ENCODE peak calls at places on chromosome 5, in ten cellular contexts. D is activated B cell treated with CpG ODN at 0.5 μM for 24 hours; F is AG09319; Z is astrocyte; U is stimulated activated CD4-positive, alpha-beta T cell treated with anti-CD3 and anti-CD28 coated beads, TNF-alpha, amount 100 ng/mL, for 1 hour; E is activated T-cell treated with anti-CD3 and anti-CD28 coated beads for 1 hour; R is anterior cingulate cortex; C is CD8-positive, alpha-beta T cell; H is EL; G is midbrain. P is an unnamed sample.

GRCh38 chr5:3116366-3116765 is 364.9 kb upstream of the IRX2 start:
- DNase-seq in D (no peak), F (no peak), Z (no peak), U (no peak), E (no peak), R (no peak), C (no peak), H (no peak), G (no peak), P (no peak)

GRCh38 chr5:155408465-155408864 is 394.9 kb downstream of the KIF4B start:
- DNase-seq in D (no peak), F (no peak), Z (no peak), U (no peak), E (no peak), R (no peak), C (no peak), H (no peak), G (no peak), P (no peak)

GRCh38 chr5:129382921-129383672 is 77.0 kb upstream of the ADAMTS19 start:
- DNase-seq in D (no peak), F (no peak), Z (peak; percentile 8), U (no peak), E (no peak), R (no peak), C (no peak), H (peak; percentile 3), G (no peak), P (no peak)

GRCh38 chr5:77367733-77368132 is 124.4 kb downstream of the WDR41 start:
- DNase-seq in D (no peak), F (no peak), Z (peak; percentile 34), U (no peak), E (no peak), R (no peak), C (no peak), H (peak; percentile 52), G (no peak), P (no peak)

GRCh38 chr5:91641730-91642350 is 258.7 kb upstream of the ARRDC3 start:
- DNase-seq in D (no peak), F (peak; percentile 2), Z (peak; percentile 12), U (no peak), E (no peak), R (no peak), C (no peak), H (peak; percentile 52), G (peak; percentile 61), P (no peak)

GRCh38 chr5:177595026-177595585 is 3.1 kb downstream of the TMED9 start:
- DNase-seq in D (no peak), F (no peak), Z (no peak), U (no peak), E (no peak), R (no peak), C (peak; percentile 31), H (no peak), G (no peak), P (no peak)

GRCh38 chr5:144390133-144390532 is 219.5 kb downstream of the KCTD16 start:
- DNase-seq in D (no peak), F (no peak), Z (no peak), U (no peak), E (no peak), R (no peak), C (no peak), H (peak; percentile 19), G (no peak), P (no peak)

GRCh38 chr5:11897831-11898230 is 6.4 kb downstream of the CTNND2 start:
- DNase-seq in D (no peak), F (no peak), Z (no peak), U (no peak), E (no peak), R (no peak), C (no peak), H (no peak), G (no peak), P (no peak)

GRCh38 chr5:141778683-141779082 is 96.7 kb upstream of the ARAP3 start:
- DNase-seq in D (no peak), F (no peak), Z (no peak), U (no peak), E (no peak), R (no peak), C (no peak), H (no peak), G (no peak), P (no peak)

GRCh38 chr5:1027631-1028441 is 19.2 kb downstream of the NKD2 start:
- DNase-seq in D (no peak), F (no peak), Z (no peak), U (no peak), E (no peak), R (no peak), C (no peak), H (no peak), G (no peak), P (peak; percentile 27)

GRCh38 chr5:134738963-134739661 is 764 bp downstream of the CAMLG start:
- DNase-seq in D (peak; percentile 20), F (no peak), Z (peak; percentile 44), U (no peak), E (no peak), R (peak; percentile 40), C (peak; percentile 52), H (peak; percentile 52), G (no peak), P (no peak)

GRCh38 chr5:38591450-38591849 is 35.0 kb upstream of the LIFR start:
- DNase-seq in D (no peak), F (no peak), Z (no peak), U (no peak), E (no peak), R (no peak), C (no peak), H (peak; percentile 27), G (no peak), P (no peak)

GRCh38 chr5:65394078-65394477 is 87.6 kb downstream of the ADAMTS6 start:
- DNase-seq in D (no peak), F (peak; percentile 89), Z (peak; percentile 83), U (no peak), E (no peak), R (peak; percentile 8), C (no peak), H (peak; percentile 93), G (peak; percentile 67), P (no peak)

GRCh38 chr5:138354926-138355378 is 2.5 kb downstream of the KDM3B start:
- DNase-seq in D (no peak), F (peak; percentile 44), Z (peak; percentile 82), U (no peak), E (no peak), R (peak; percentile 11), C (no peak), H (peak; percentile 88), G (peak; percentile 45), P (no peak)

GRCh38 chr5:172745406-172745805 is 25.6 kb downstream of the DUSP1 start:
- DNase-seq in D (no peak), F (no peak), Z (no peak), U (no peak), E (no peak), R (no peak), C (no peak), H (no peak), G (no peak), P (no peak)

GRCh38 chr5:170486366-170486765 is 17.5 kb upstream of the KCNIP1 start:
- DNase-seq in D (no peak), F (no peak), Z (peak; percentile 47), U (no peak), E (no peak), R (no peak), C (no peak), H (no peak), G (no peak), P (no peak)

GRCh38 chr5:104569621-104570020 is 1007.0 kb upstream of the NUDT12 start:
- DNase-seq in D (no peak), F (no peak), Z (peak; percentile 16), U (no peak), E (no peak), R (no peak), C (no peak), H (no peak), G (no peak), P (no peak)

GRCh38 chr5:117504245-117504644 is 929.6 kb upstream of the SEMA6A start:
- DNase-seq in D (no peak), F (no peak), Z (no peak), U (no peak), E (no peak), R (no peak), C (no peak), H (no peak), G (no peak), P (no peak)

GRCh38 chr5:59698207-59698606 is 195.3 kb downstream of the PDE4D start:
- DNase-seq in D (no peak), F (no peak), Z (peak; percentile 71), U (no peak), E (no peak), R (no peak), C (no peak), H (no peak), G (no peak), P (no peak)

GRCh38 chr5:165869066-165869465 is 2363.6 kb downstream of the MAT2B start:
- DNase-seq in D (no peak), F (no peak), Z (peak; percentile 0), U (no peak), E (no peak), R (no peak), C (no peak), H (no peak), G (no peak), P (no peak)

GRCh38 chr5:171505473-171506043 is 86.1 kb downstream of the FGF18 start:
- DNase-seq in D (no peak), F (no peak), Z (no peak), U (no peak), E (no peak), R (no peak), C (no peak), H (no peak), G (no peak), P (no peak)

GRCh38 chr5:142703153-142703552 is 17.3 kb upstream of the FGF1 start:
- DNase-seq in D (no peak), F (no peak), Z (no peak), U (no peak), E (no peak), R (no peak), C (no peak), H (no peak), G (no peak), P (no peak)

GRCh38 chr5:150623152-150623877 is 17.1 kb upstream of the SYNPO start:
- DNase-seq in D (no peak), F (no peak), Z (no peak), U (no peak), E (no peak), R (no peak), C (no peak), H (no peak), G (no peak), P (no peak)

GRCh38 chr5:128763324-128763723 is 202.0 kb upstream of the SLC27A6 start:
- DNase-seq in D (no peak), F (no peak), Z (no peak), U (no peak), E (no peak), R (no peak), C (no peak), H (no peak), G (no peak), P (no peak)

GRCh38 chr5:80745490-80745889 is 90.7 kb upstream of the DHFR start:
- DNase-seq in D (no peak), F (no peak), Z (peak; percentile 67), U (no peak), E (no peak), R (no peak), C (no peak), H (peak; percentile 34), G (no peak), P (no peak)

GRCh38 chr5:73759771-73760170 is 133.8 kb downstream of the ARHGEF28 start:
- DNase-seq in D (no peak), F (no peak), Z (peak; percentile 45), U (no peak), E (no peak), R (no peak), C (no peak), H (no peak), G (no peak), P (no peak)

GRCh38 chr5:141521244-141521781 is 32.4 kb downstream of the PCDHGC5 start:
- DNase-seq in D (no peak), F (peak; percentile 96), Z (peak; percentile 100), U (no peak), E (no peak), R (no peak), C (no peak), H (peak; percentile 98), G (peak; percentile 80), P (no peak)

GRCh38 chr5:144139586-144139985 is 30.9 kb downstream of the YIPF5 start:
- DNase-seq in D (no peak), F (peak; percentile 18), Z (peak; percentile 57), U (no peak), E (no peak), R (peak; percentile 5), C (no peak), H (no peak), G (peak; percentile 20), P (no peak)